ENCODE peak calls at places on chromosomes 3 and 15, in four cellular contexts. Y is K562, U is fibroblast of lung, I is mesenchymal stem cell. T is an unnamed sample.

GRCh38 chr3:165642761-165643432 is 194.3 kb downstream of the BCHE start:
- DNase-seq in I (peak; percentile 97), Y (no peak), U (peak; percentile 98), T (peak; percentile 69)

GRCh38 chr3:156605686-156606605 is 51.0 kb upstream of the SSR3 start:
- DNase-seq in Y (peak; percentile 83), I (peak; percentile 88), U (peak; percentile 74), T (peak; percentile 77)

GRCh38 chr15:90638241-90638691 is 78.9 kb upstream of the BLM start:
- DNase-seq in I (no peak), Y (no peak), U (no peak), T (no peak)

GRCh38 chr3:33831053-33831452 is 32.6 kb downstream of the PDCD6IP start:
- DNase-seq in I (no peak), U (peak; percentile 7), Y (no peak), T (no peak)

GRCh38 chr15:49265911-49266310 is 95.9 kb downstream of the GALK2 start:
- DNase-seq in I (no peak), Y (no peak), U (peak; percentile 43), T (no peak)

GRCh38 chr3:46542344-46542743 is 23.8 kb downstream of the LRRC2 start:
- DNase-seq in I (peak; percentile 22), Y (no peak), U (no peak), T (no peak)

GRCh38 chr3:83928903-83929302 is 1029.9 kb upstream of the CADM2 start:
- DNase-seq in U (peak; percentile 1), I (no peak), Y (no peak), T (no peak)

GRCh38 chr3:128492353-128493220 is at the start of gene GATA2:
- DNase-seq in I (no peak), Y (no peak), U (no peak), T (peak; percentile 69)

GRCh38 chr3:135106445-135106844 is 311.4 kb downstream of the EPHB1 start:
- DNase-seq in U (no peak), I (no peak), Y (peak; percentile 24), T (no peak)

GRCh38 chr3:11185564-11186317 is 31.4 kb downstream of the HRH1 start:
- DNase-seq in Y (no peak), I (peak; percentile 79), U (peak; percentile 95), T (peak; percentile 96)

GRCh38 chr3:16249336-16249735 is 15.4 kb downstream of the DPH3 start:
- DNase-seq in U (peak; percentile 54), I (peak; percentile 38), Y (peak; percentile 57), T (no peak)

GRCh38 chr15:74787251-74788041 is 5.6 kb downstream of the CSK start:
- DNase-seq in I (peak; percentile 83), Y (peak; percentile 70), U (peak; percentile 65), T (peak; percentile 98)

GRCh38 chr3:45223889-45224730 is 2.0 kb downstream of the TMEM158 start:
- DNase-seq in I (peak; percentile 49), Y (no peak), U (peak; percentile 67), T (peak; percentile 87)
- H2AFZ ChIP-seq in I (no peak overlapping the region), Y (peak overlapping the region; percentile 91), U (no peak overlapping the region), T (no peak overlapping the region)

DNA sequence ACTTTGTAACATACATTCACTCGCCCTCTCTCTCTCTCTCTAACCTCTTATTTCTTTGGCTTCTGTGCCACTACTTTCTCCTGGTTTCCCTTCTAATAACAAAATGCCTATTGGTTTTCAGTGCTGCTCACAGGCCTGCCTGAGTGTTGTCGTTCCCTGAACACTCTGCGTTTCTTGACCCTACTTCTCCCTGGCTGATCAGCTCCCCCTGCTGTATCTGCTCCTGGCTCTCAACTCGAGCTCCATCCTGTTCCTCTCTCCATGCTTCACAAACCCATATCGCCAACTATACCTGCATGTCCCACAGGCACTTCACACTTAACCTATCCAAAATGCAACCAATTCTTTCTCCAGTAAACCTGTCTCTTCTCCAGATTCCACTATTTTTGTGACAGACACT is 111.4 kb downstream of the OPA1 start:
- DNase-seq in I (no peak), Y (peak; percentile 38), U (no peak), T (no peak)
- H3K27ac ChIP-seq in I (no peak overlapping the region), Y (no peak overlapping the region), U (no peak overlapping the region), T (no peak overlapping the region)

DNA sequence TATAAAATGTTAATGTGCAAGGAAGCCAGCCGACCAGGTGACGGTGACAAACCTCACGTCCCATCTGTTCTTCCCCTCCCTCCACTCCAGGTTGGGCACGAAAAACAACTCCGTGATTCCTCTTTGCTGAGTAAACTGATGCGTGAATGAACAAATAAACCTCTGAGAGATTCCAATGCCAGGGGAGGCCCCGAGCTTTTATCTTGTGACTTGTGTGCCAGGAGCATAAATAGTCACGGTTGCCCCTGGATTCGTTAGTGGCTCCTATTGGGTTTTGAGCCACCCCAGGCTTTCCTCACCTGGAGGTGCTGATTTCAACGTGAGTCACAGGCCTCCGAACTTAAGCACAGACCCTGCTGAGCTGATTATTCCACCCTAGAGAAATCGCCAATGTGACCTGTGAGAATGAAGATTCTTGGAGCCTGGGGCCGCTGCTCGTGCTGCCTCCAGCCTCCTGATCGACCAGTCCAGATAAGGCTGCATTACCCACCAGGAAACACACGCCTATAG is 119.2 kb downstream of the SHQ1 start:
- DNase-seq in I (no peak), Y (peak; percentile 12), U (no peak), T (no peak)
- H2AFZ ChIP-seq in I (no peak overlapping the region), Y (no peak overlapping the region), U (no peak overlapping the region), T (no peak overlapping the region)

DNA sequence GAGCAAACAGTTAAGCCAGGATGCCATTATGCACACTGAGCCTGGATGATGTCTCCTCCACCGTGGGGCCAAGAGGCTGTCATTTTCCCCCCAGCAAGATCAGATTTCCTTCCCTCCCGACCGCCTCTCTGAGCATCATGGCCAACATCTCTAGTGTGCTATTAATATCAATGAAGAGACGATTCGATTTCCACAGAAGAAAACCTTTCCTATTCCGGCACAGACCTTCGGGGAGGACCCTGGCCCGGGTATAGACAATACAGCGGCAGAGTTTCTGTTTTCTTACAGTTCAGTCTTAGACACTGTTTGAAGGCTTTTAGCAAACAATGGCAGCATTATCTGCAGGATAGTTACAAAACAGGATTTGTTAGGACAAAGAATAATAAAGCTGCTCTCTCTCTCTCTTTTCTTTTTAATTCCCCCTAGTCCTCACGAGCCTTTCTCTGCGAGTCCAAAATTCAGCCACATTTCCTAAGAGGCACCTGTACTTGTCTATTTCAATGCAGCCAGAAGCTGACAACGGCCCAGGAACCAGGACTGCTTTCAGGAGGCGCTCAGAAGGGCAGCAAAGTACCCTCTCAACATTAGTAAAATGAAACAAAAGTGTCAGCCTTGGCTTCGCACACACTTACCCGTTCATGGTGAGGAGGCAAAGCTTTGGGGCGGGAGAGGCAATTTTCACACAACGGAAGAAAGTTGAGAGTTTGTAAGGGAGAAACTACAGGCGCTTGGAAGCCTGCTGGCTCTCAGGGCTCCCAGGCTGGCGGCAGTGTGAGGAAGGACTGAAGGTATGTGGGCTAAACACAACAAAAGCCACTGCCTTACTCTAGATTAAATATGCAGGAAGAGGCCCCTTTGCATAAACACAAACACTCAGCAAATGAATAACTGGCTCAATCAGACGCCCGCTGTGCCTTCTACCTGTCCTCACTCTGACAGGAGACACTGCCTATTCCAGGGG is 278.0 kb downstream of the FOXP1 start:
- DNase-seq in Y (no peak), I (peak; percentile 45), U (peak; percentile 38), T (no peak)
- H3K27ac ChIP-seq in Y (no peak overlapping the region), I (peak overlapping the region; percentile 51), U (no peak overlapping the region), T (peak overlapping the region; percentile 58)

DNA sequence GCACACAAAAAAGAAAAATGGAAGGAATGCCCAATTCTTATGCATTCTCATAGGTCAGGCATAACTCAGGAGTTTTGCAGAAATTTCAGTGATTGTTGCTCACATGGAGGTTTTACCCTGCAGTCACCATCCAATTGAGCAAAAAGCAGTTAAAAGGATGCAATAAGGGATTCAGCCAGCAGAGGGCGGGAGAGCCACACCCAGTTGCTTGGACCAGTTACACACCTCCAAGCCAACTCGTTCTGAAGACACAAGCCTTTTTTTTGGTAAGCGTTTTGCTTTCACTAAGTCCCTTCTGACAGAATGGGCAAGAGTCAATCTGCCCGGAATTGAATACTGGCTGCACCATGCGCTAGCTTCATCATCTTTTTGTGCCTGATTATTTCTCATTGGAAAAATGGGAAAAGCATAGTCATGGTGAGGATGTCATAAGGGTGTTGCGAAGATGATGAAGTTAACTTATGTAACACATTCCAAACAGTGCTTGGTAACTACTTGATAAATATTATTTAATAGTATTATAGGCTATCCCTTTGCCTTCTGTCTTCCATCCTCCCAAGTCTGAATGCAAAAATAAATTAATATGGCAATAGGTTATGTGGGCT is 154.4 kb upstream of the SGO1 start:
- DNase-seq in U (peak; percentile 81), Y (peak; percentile 70), I (peak; percentile 52), T (peak; percentile 53)
- H2AFZ ChIP-seq in U (no peak overlapping the region), Y (peak overlapping the region; percentile 15), I (no peak overlapping the region), T (no peak overlapping the region)

GRCh38 chr3:58497074-58497473 is 5.2 kb downstream of the KCTD6 start:
- DNase-seq in Y (no peak), I (no peak), U (peak; percentile 28), T (no peak)
- H3K27ac ChIP-seq in Y (no peak overlapping the region), I (no peak overlapping the region), U (no peak overlapping the region), T (peak overlapping the region; percentile 1)

DNA sequence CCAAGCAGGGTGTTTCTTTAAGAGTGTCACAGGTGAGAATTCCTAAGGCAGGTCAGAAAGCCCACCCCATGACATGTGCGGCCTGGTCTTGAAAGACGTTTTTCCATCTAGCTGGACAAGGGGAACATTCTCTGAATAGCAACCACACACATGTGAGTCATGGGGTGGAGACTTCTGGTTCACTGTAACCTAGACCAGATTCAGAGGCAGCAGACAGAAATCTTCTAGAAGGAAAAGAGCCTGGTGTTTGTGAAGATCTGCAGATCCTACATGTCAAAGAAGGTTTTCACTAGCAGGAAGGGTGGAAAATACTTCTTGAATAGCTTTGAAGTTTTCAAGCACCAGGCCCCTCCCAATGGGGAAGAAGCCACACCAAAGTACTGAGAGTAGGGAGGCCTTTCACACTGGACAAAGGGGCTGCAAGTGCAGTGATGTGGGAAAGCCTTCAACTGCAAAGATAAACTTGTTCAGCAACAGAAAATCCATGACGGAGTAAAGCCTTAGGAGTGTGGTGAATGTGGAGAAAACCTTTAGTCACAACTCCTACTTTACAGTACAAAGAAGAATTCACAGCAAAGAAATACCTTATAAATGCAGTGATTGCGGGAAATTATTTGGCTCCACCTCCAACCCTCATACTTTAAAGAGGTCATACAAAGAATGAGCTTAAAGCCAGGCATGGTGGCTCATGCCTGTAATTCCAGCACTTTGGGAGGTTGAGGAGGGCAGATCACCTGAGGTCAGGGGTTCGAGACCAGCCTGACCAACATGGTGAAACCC is 17.6 kb downstream of the ADAM10 start:
- DNase-seq in Y (peak; percentile 22), U (peak; percentile 59), I (peak; percentile 86), T (no peak)
- H2AFZ ChIP-seq in Y (no peak overlapping the region), U (no peak overlapping the region), I (no peak overlapping the region), T (no peak overlapping the region)

GRCh38 chr15:100211855-100212850 is 129.6 kb downstream of the ADAMTS17 start:
- DNase-seq in Y (no peak), I (peak; percentile 0), U (no peak), T (no peak)
- H3K27ac ChIP-seq in Y (no peak overlapping the region), I (no peak overlapping the region), U (no peak overlapping the region), T (no peak overlapping the region)